ENCODE peak calls at places on chromosomes 16 and 17, in six cellular contexts. H is tibial artery, Z is heart left ventricle, D is left ventricle myocardium inferior, J is cardiac muscle cell, G is heart right ventricle. O is an unnamed sample. For H3K27me3, the result is how much of the 10 kb centered on the place peaks cover.

GRCh38 chr17:49069585-49070273 is 62.8 kb upstream of the B4GALNT2 start:
- DNase-seq in H (no peak), Z (no peak), D (no peak), J (peak), G (no peak), O (no peak)

GRCh38 chr16:81803332-81803731 is 24.2 kb downstream of the PLCG2 start:
- DNase-seq in H (no peak), Z (no peak), D (no peak), J (no peak), G (no peak), O (no peak)

GRCh38 chr17:34146440-34147043 is 108.5 kb upstream of the CCL2 start:
- DNase-seq in H (no peak), Z (peak), D (peak), J (no peak), G (peak), O (peak)

GRCh38 chr17:48505788-48506187 is 25.0 kb downstream of the HOXB1 start:
- DNase-seq in H (no peak), Z (no peak), D (no peak), J (peak), G (no peak), O (no peak)

GRCh38 chr17:36545465-36546417 is 1.0 kb downstream of the GGNBP2 start:
- DNase-seq in H (peak), Z (peak), D (peak), J (peak), G (peak), O (peak)

GRCh38 chr16:30628628-30629342 is 18.6 kb upstream of the ZNF689 start:
- DNase-seq in H (peak), Z (peak), D (peak), J (peak), G (peak), O (peak)

GRCh38 chr16:57529324-57530103 is 6.9 kb downstream of the CCDC102A start:
- DNase-seq in H (peak), Z (no peak), D (peak), J (no peak), G (no peak), O (no peak)

GRCh38 chr16:48201515-48202201 is 42.4 kb upstream of the LONP2 start:
- DNase-seq in H (peak), Z (no peak), D (no peak), J (no peak), G (no peak), O (no peak)

GRCh38 chr17:6642592-6642991 is 1.7 kb downstream of the TXNDC17 start:
- DNase-seq in H (no peak), Z (no peak), D (no peak), J (no peak), G (no peak), O (no peak)

GRCh38 chr17:75878174-75878998 is at the start of gene TRIM47:
- DNase-seq in H (peak), Z (peak), D (peak), J (peak), G (peak), O (no peak)
- TF ChIP-seq CTCF in H (peak), Z (no peak), D (peak), J (peak), G (no peak), O (no peak)

DNA sequence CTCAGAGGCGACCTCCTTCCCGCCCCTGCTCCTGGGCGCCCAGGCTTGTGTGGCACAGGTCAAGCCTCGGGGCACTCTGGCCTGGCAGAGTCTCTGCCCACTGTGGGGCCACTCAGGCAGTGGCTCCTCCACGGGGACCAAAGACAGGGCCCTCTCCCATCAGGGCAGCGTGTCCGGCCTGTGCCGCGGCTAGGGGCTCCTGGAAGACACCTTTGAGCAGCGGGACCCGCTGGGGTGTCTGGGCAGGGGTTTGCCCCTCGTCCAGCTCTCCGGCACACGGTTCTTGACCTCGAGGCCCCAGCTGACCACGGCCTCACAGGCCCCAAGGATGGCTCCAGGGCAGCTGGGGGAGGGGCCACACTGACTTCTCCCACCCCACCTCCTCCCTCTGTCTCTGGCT is 24.7 kb upstream of the SSTR5 start:
- DNase-seq in H (no peak), Z (no peak), D (no peak), J (no peak), G (no peak), O (no peak)
- H3K27me3 ChIP-seq in H (half or more), Z (half or more), D (half or more), J (under half), G (half or more), O (under half)

DNA sequence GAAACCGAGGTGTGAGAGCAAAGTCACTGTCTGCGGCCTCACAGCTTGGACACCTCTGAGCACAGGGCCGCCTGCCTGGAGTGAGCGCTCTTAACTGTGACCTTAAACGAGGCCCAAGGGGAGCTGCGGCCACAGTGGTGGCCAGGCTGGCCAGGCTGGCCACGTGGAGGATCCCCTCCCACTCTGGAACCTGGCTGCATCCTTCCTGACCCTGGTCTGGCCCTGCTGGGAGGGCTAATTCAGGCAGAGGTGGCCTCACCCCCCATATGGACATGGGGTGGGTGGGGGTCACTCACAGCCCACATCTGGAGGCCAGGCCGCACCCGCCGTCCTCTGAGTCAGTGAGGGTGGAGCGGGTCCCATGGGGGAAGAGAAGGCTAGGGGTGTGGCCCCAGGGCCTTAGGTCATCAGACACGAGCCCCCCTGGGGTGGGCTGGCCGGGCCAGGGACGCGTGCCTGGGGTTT is 6.6 kb downstream of the VASN start:
- DNase-seq in H (peak), Z (peak), D (peak), J (no peak), G (peak), O (no peak)
- TF ChIP-seq CTCF in H (no peak), Z (no peak), D (no peak), J (no peak), G (no peak), O (no peak)

DNA sequence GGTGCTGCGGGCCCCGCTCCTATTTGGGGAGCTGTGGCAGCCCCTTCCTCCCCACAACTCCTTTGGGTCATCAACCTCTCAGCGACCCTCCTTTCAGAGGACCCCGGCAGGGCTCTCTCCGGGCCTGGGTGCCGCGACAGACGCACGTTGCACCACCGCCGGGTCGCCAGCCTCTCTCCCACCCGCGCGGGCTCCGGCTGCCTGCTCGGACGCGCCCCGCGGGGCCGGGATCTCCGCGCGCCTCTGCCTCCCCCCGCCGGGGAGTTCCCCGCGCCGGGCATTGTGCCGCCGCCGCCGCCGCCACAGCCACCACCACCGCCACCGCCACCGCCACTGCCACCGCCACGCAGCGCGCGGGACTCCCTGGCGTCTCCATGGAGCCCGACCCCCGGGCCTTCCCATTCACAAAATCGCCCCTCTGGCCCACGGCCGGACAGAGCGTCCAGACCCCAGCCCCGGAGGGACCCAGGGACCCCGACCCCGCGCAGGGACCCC is 653 bp downstream of the RBFOX3 start:
- DNase-seq in H (no peak), Z (no peak), D (no peak), J (no peak), G (no peak), O (no peak)
- H3K27me3 ChIP-seq in H (half or more), Z (half or more), D (half or more), J (half or more), G (half or more), O (under half)

DNA sequence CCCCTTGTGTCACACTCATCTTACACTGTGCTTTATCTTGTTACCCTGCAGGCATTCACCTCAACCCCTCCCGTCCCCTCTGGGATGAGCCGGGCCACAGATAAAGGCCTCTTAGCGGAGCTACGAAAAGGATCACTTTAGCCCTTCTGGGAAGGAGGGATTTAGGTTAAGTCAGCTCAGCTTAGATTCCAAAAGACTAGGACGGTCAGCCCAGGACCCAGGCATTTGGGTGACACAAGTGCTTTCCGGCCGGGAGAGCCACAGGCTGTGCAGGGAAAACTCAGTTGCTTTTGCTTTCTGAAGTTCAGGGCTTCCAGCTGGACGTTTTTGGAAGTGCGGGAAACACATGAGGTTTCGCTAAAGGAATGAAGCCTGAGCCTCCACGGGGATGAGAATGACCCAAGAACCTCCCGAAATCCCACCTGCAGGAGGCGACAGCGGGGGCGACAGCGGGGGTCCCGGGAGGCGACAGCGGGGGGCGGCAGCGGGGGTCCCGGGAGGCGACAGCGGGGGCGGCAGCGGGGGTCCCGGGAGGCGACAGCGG is 11.6 kb upstream of the METRNL start:
- DNase-seq in H (no peak), Z (peak), D (peak), J (peak), G (no peak), O (no peak)
- TF ChIP-seq CTCF in H (no peak), Z (no peak), D (no peak), J (peak), G (no peak), O (no peak)

DNA sequence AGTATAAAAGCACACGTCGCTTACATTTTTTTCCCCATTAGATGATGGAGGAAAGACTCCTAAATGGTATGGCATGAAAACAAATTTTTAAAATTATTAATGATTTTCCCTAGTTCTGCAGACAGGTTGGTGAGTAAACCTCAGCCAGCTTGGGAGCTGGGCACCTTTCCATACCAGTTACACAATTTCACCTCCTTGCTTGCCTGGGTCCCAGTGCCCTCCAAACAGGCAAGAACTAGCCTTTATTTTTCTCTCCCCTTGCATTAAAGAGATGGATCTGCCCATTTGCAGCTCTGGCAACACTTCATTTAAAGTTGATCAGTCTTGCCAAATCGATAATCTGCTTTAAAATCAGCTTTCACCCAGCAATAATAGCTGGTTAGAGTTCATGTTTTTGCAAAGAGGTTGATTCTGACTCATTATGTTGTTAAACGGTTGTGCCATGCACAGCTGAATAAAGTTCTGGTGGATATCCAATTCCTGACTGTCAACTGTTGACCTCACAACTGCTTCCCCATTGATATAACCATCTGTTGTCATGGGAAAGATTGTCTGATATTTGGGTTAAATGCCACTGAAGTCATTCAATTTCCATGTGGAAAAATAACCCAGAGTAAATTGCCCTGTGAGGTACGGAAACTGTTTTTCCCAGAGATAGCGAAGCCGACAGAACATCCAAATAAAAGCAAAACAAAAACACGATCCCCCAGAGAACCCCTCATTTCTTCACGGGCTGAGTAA is 1.3 kb downstream of the C17orf58 start:
- DNase-seq in H (no peak), Z (no peak), D (no peak), J (peak), G (no peak), O (no peak)
- H3K27me3 ChIP-seq in H (under half), Z (under half), D (under half), J (under half), G (under half), O (under half)

GRCh38 chr17:17990282-17990681 is 17.6 kb downstream of the DRC3 start:
- DNase-seq in H (no peak), Z (no peak), D (no peak), J (no peak), G (no peak), O (no peak)

GRCh38 chr17:17993852-17994251 is 21.2 kb downstream of the DRC3 start:
- DNase-seq in H (no peak), Z (no peak), D (no peak), J (no peak), G (no peak), O (no peak)

GRCh38 chr17:17993366-17993765 is 20.7 kb downstream of the DRC3 start:
- DNase-seq in H (no peak), Z (no peak), D (no peak), J (no peak), G (no peak), O (no peak)

GRCh38 chr17:17994770-17995169 is 22.1 kb downstream of the DRC3 start:
- DNase-seq in H (no peak), Z (no peak), D (no peak), J (no peak), G (no peak), O (no peak)

GRCh38 chr17:17994271-17994670 is 21.6 kb downstream of the DRC3 start:
- DNase-seq in H (no peak), Z (peak), D (peak), J (peak), G (peak), O (no peak)
- TF ChIP-seq CTCF in H (no peak), Z (peak), D (peak), J (peak), G (peak), O (peak)

GRCh38 chr17:7707858-7708750 is 3.1 kb downstream of the EFNB3 start:
- DNase-seq in H (peak), Z (no peak), D (no peak), J (no peak), G (no peak), O (no peak)

GRCh38 chr17:7712111-7712771 is 5.3 kb upstream of the DNAH2 start:
- DNase-seq in H (no peak), Z (no peak), D (no peak), J (no peak), G (no peak), O (no peak)

GRCh38 chr17:7711356-7711755 is 6.2 kb upstream of the DNAH2 start:
- DNase-seq in H (no peak), Z (no peak), D (no peak), J (no peak), G (no peak), O (no peak)

GRCh38 chr17:7709031-7709430 is 4.0 kb downstream of the EFNB3 start:
- DNase-seq in H (no peak), Z (no peak), D (no peak), J (no peak), G (no peak), O (no peak)

GRCh38 chr17:7710341-7710740 is 5.3 kb downstream of the EFNB3 start:
- DNase-seq in H (no peak), Z (no peak), D (no peak), J (no peak), G (no peak), O (no peak)
- H3K27me3 ChIP-seq in H (half or more), Z (half or more), D (half or more), J (under half), G (half or more), O (under half)

DNA sequence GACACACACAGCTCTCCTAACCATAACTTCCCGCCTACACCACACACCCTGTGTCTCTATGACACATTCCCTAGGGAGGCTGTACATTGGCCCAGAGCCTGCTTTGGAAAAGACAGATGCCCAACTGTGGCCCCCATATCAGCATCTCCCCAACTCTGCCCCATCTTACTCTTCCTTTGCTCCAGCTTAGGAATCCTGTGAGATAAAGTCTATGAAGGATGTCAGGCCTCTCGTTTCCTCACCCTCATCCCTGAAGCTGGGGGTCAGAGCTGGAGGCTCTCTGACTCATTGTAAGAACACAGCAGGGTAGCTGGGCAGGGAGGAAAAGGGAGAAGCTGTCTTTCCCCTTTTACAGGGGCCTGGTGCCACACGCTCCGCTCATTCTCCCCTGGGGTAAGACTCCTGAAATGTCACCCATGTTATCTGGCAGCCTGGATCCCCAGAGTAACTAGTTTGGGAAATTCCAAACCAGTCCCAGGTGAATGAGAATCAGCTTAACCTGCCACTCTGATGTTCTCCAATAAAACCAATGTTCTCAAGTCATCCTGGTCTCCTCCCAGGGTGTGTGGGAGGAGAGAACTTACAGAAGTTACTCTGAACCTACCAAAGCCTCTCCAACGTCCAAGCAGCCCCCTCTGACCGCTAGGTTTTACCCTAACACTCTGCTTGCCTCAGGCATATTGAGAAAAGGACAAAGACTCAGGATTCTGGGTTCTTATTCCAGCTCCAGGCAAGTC is 2.8 kb downstream of the RAPGEFL1 start:
- DNase-seq in H (no peak), Z (no peak), D (no peak), J (peak), G (no peak), O (no peak)
- TF ChIP-seq CTCF in H (no peak), Z (no peak), D (no peak), J (no peak), G (no peak), O (no peak)